ENCODE peak calls at places on chromosome 18, in six cellular contexts. J, O, M, G, T and F are unnamed samples.

GRCh38 chr18:77205769-77206168 is 43.9 kb upstream of the GALR1 start:
- DNase-seq in O (no peak), M (no peak), J (no peak), T (no peak), G (no peak), F (no peak)

GRCh38 chr18:12121175-12122095 is 27.8 kb downstream of the ANKRD62 start:
- DNase-seq in G (peak; percentile 35), J (no peak), M (no peak), O (no peak), T (no peak), F (no peak)

GRCh38 chr18:76385681-76385975 is 109.4 kb downstream of the ZNF516 start:
- DNase-seq in O (no peak), T (no peak), G (no peak), M (no peak), J (no peak), F (no peak)

GRCh38 chr18:68298340-68298739 is 416.6 kb downstream of the TMX3 start:
- DNase-seq in G (no peak), T (no peak), M (no peak), O (no peak), J (no peak), F (no peak)

GRCh38 chr18:47709556-47709955 is 220.9 kb downstream of the SMAD2 start:
- DNase-seq in J (no peak), G (no peak), T (no peak), M (no peak), O (no peak), F (no peak)

GRCh38 chr18:69992776-69993175 is 45.1 kb upstream of the CD226 start:
- DNase-seq in M (peak; percentile 35), G (no peak), T (no peak), O (no peak), J (no peak), F (no peak)

GRCh38 chr18:13406770-13407169 is 188.2 kb downstream of the LDLRAD4 start:
- DNase-seq in M (no peak), T (no peak), J (no peak), G (no peak), O (no peak), F (no peak)

GRCh38 chr18:80202264-80202998 is 44.9 kb downstream of the PARD6G start:
- DNase-seq in T (no peak), J (no peak), O (no peak), G (no peak), M (no peak), F (no peak)

GRCh38 chr18:8783994-8784530 is 78.7 kb downstream of the MTCL1 start:
- DNase-seq in O (no peak), G (no peak), J (no peak), M (no peak), T (no peak), F (no peak)

GRCh38 chr18:58535340-58536186 is 93.3 kb downstream of the ALPK2 start:
- DNase-seq in J (no peak), G (no peak), T (no peak), O (no peak), M (no peak), F (no peak)

GRCh38 chr18:76444436-76445105 is 50.5 kb downstream of the ZNF516 start:
- DNase-seq in J (peak; percentile 13), T (no peak), O (no peak), M (no peak), G (no peak), F (no peak)

GRCh38 chr18:3234457-3234856 is 13.1 kb upstream of the MYL12A start:
- DNase-seq in O (no peak), M (no peak), T (no peak), J (no peak), G (no peak), F (no peak)